ENCODE peak calls at places on chromosomes 11 and 22, in eight cellular contexts. P is kidney, F is left ventricle myocardium inferior, M is lower lobe of right lung, G is cardiac muscle cell, I is colonic mucosa, T is heart left ventricle, Y is prostate gland. X is an unnamed sample.

GRCh38 chr11:104650234-104650633 is 248.0 kb downstream of the CASP12 start:
- DNase-seq in P (no peak), G (no peak), T (no peak), F (no peak), Y (no peak), I (no peak), M (no peak), X (no peak)

GRCh38 chr22:19855504-19856409 is 1.1 kb upstream of the GNB1L start:
- DNase-seq in M (peak), T (peak), G (peak), F (no peak), P (peak), Y (no peak), I (peak), X (peak)

GRCh38 chr11:113296447-113297205 is 17.8 kb upstream of the TTC12 start:
- DNase-seq in F (no peak), P (no peak), I (no peak), T (no peak), M (no peak), G (no peak), Y (no peak), X (no peak)

GRCh38 chr11:20211691-20212090 is 51.4 kb upstream of the DBX1 start:
- DNase-seq in F (no peak), G (no peak), M (no peak), I (no peak), Y (no peak), P (no peak), T (no peak), X (no peak)

GRCh38 chr22:37054078-37054440 is 2.5 kb downstream of the KCTD17 start:
- DNase-seq in I (peak), Y (no peak), F (no peak), T (peak), M (no peak), P (peak), G (no peak), X (no peak)

GRCh38 chr22:38313384-38313955 is 3.8 kb downstream of the CSNK1E start:
- DNase-seq in G (peak), T (peak), P (peak), Y (no peak), F (peak), M (peak), I (peak), X (peak)

GRCh38 chr22:19756288-19757128 is 4.1 kb upstream of the TBX1 start:
- DNase-seq in F (no peak), G (no peak), Y (peak), P (no peak), M (peak), I (peak), T (no peak), X (peak)

GRCh38 chr11:21838422-21838821 is 354.5 kb upstream of the ANO5 start:
- DNase-seq in G (no peak), P (no peak), F (no peak), I (no peak), Y (no peak), T (no peak), M (no peak), X (no peak)

GRCh38 chr22:25146311-25146710 is 53.3 kb upstream of the CRYBB3 start:
- DNase-seq in P (no peak), G (no peak), F (no peak), Y (no peak), I (no peak), M (no peak), T (no peak), X (no peak)

GRCh38 chr11:43905788-43906187 is 25.2 kb downstream of the ALKBH3 start:
- DNase-seq in G (peak), F (no peak), I (no peak), T (peak), P (no peak), M (no peak), Y (no peak), X (no peak)

GRCh38 chr11:95147364-95147905 is 57.8 kb downstream of the ENDOD1 start:
- DNase-seq in T (peak), G (peak), M (no peak), P (no peak), I (no peak), F (no peak), Y (no peak), X (peak)

GRCh38 chr22:37241351-37242142 is 2.5 kb downstream of the RAC2 start:
- DNase-seq in I (no peak), T (no peak), Y (no peak), F (no peak), G (no peak), M (peak), P (peak), X (no peak)

GRCh38 chr11:17423533-17424310 is 35.3 kb upstream of the KCNJ11 start:
- DNase-seq in I (peak), T (no peak), G (no peak), P (no peak), M (peak), Y (no peak), F (no peak), X (no peak)

GRCh38 chr11:103110406-103110805 is 1.2 kb downstream of the DYNC2H1 start:
- DNase-seq in P (no peak), F (no peak), T (no peak), G (peak), I (no peak), M (no peak), Y (no peak), X (peak)

GRCh38 chr11:115665958-115666357 is 161.7 kb upstream of the CADM1 start:
- DNase-seq in I (no peak), Y (no peak), G (no peak), M (no peak), P (no peak), F (no peak), T (peak), X (no peak)

GRCh38 chr22:24333301-24333700 is 62.7 kb downstream of the SPECC1L start:
- DNase-seq in Y (no peak), G (no peak), I (no peak), T (no peak), M (no peak), F (no peak), P (no peak), X (peak)

GRCh38 chr22:46482311-46482710 is 55.1 kb downstream of the CELSR1 start:
- DNase-seq in P (no peak), T (no peak), M (no peak), Y (no peak), I (no peak), G (no peak), F (no peak), X (no peak)

GRCh38 chr11:35641206-35641885 is 21.2 kb upstream of the TRIM44 start:
- DNase-seq in Y (no peak), I (no peak), P (no peak), F (no peak), G (peak), T (no peak), M (no peak), X (no peak)
- H3K27ac ChIP-seq in Y (no peak), I (no peak), P (no peak), F (no peak), G (no peak), T (no peak), M (no peak), X (no peak)

GRCh38 chr11:64210301-64211020 is 3.9 kb downstream of the FERMT3 start:
- DNase-seq in P (no peak), T (no peak), G (no peak), M (no peak), I (no peak), Y (no peak), F (no peak), X (no peak)
- TF ChIP-seq CTCF in P (no peak), T (no peak), G (no peak), M (no peak), I (no peak), Y (no peak), F (no peak), X (no peak)

GRCh38 chr11:36022891-36023290 is 79.0 kb downstream of the LDLRAD3 start:
- DNase-seq in Y (no peak), M (no peak), G (no peak), P (no peak), I (no peak), F (no peak), T (no peak), X (no peak)
- H3K27ac ChIP-seq in Y (no peak), M (no peak), G (no peak), P (no peak), I (no peak), F (no peak), T (no peak), X (no peak)

GRCh38 chr11:28110108-28110838 is 2.1 kb downstream of the METTL15 start:
- DNase-seq in P (peak), I (peak), M (peak), Y (peak), F (peak), T (peak), G (peak), X (peak)
- TF ChIP-seq CTCF in P (no peak), I (no peak), M (no peak), Y (no peak), F (no peak), T (no peak), G (no peak), X (no peak)

DNA sequence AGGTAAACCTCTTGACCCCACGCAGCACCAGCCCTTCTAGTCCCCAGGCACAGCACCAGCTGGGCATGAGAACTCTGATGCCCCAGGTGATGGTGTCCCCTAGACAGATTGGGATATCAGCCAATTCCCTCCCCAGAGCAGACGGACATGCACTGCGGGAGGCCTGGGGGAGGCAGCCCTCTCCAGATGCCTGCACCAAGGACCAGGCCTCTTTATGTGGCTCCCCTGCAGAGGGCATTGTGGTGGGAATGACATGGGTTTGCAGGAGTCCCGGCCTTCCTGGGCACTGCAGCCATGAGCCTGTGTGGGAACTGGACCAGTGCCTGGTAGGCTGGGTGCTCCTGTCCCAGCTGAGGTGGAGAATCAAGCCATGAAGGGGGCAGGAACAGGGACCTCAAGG is 25.9 kb downstream of the PPM1F start:
- DNase-seq in M (no peak), G (no peak), P (no peak), Y (no peak), I (no peak), F (no peak), T (no peak), X (no peak)
- H3K27ac ChIP-seq in M (no peak), G (no peak), P (no peak), Y (no peak), I (no peak), F (no peak), T (no peak), X (no peak)

GRCh38 chr11:73760680-73761402 is at the start of gene RAB6A:
- DNase-seq in G (peak), T (peak), I (peak), Y (peak), F (peak), P (peak), M (peak), X (peak)
- TF ChIP-seq CTCF in G (peak), T (peak), I (peak), Y (peak), F (peak), P (peak), M (peak), X (peak)

GRCh38 chr11:125168875-125169537 is 4.5 kb downstream of the PKNOX2 start:
- DNase-seq in T (no peak), P (no peak), F (no peak), G (peak), Y (no peak), M (no peak), I (no peak), X (no peak)

GRCh38 chr11:125167954-125168821 is 3.6 kb downstream of the PKNOX2 start:
- DNase-seq in P (no peak), Y (peak), M (no peak), I (no peak), T (no peak), F (no peak), G (peak), X (no peak)

GRCh38 chr11:125170001-125170405 is 5.5 kb downstream of the PKNOX2 start:
- DNase-seq in G (peak), I (no peak), F (peak), Y (no peak), M (no peak), P (no peak), T (peak), X (no peak)

GRCh38 chr11:125171974-125172373 is 7.4 kb downstream of the PKNOX2 start:
- DNase-seq in M (no peak), F (no peak), G (no peak), T (no peak), Y (no peak), P (no peak), I (no peak), X (no peak)

GRCh38 chr11:125170406-125171031 is 6.0 kb downstream of the PKNOX2 start:
- DNase-seq in F (peak), M (no peak), I (no peak), P (peak), Y (no peak), T (peak), G (peak), X (no peak)
- H3K27ac ChIP-seq in F (peak), M (peak), I (no peak), P (peak), Y (peak), T (no peak), G (peak), X (no peak)

X was measured in RWPE1.